ENCODE peak calls at places on chromosomes 5 and 9, in seven cellular contexts. O is GM12865, L is H7, X is PC-3, I is spleen, P is HCT116, D is A549. N is an unnamed sample.

GRCh38 chr9:6109986-6110385 is 94.6 kb upstream of the RANBP6 start:
- DNase-seq in L (no peak), D (no peak), X (no peak), P (no peak), I (no peak), O (no peak), N (no peak)

GRCh38 chr9:92607773-92608172 is 62.2 kb downstream of the IPPK start:
- DNase-seq in L (no peak), I (no peak), D (no peak), X (no peak), P (no peak), O (no peak), N (peak; percentile 92)

GRCh38 chr5:72661405-72661804 is 154.2 kb upstream of the ZNF366 start:
- DNase-seq in O (no peak), P (no peak), I (no peak), L (no peak), D (peak; percentile 19), X (peak; percentile 75), N (peak; percentile 26)

GRCh38 chr9:3682186-3682585 is 156.4 kb upstream of the RFX3 start:
- DNase-seq in X (no peak), I (no peak), P (no peak), O (no peak), D (no peak), L (no peak), N (no peak)

GRCh38 chr5:38719403-38719802 is 126.4 kb upstream of the OSMR start:
- DNase-seq in O (no peak), P (no peak), I (no peak), D (no peak), X (no peak), L (no peak), N (no peak)

GRCh38 chr9:14183001-14183400 is 130.9 kb downstream of the NFIB start:
- DNase-seq in I (no peak), D (no peak), X (peak; percentile 30), O (no peak), P (no peak), L (no peak), N (no peak)

GRCh38 chr9:35675204-35675603 is 1.5 kb downstream of the CA9 start:
- DNase-seq in P (no peak), D (no peak), X (no peak), O (no peak), I (no peak), L (no peak), N (no peak)

GRCh38 chr5:6592611-6593010 is 40.2 kb downstream of the NSUN2 start:
- DNase-seq in D (no peak), I (no peak), P (no peak), L (no peak), O (no peak), X (no peak), N (no peak)

GRCh38 chr5:1639757-1640156 is 116.0 kb upstream of the LPCAT1 start:
- DNase-seq in I (peak; percentile 44), L (peak; percentile 39), O (no peak), P (no peak), X (no peak), D (no peak), N (no peak)

GRCh38 chr5:160298189-160298588 is 14.2 kb downstream of the CCNJL start:
- DNase-seq in I (peak; percentile 82), D (no peak), L (no peak), P (no peak), O (no peak), X (no peak), N (no peak)

GRCh38 chr9:5719546-5719945 is 90.6 kb downstream of the RIC1 start:
- DNase-seq in O (no peak), P (no peak), L (no peak), D (peak; percentile 9), I (no peak), X (peak; percentile 85), N (no peak)

GRCh38 chr9:70439991-70440706 is 25.7 kb upstream of the KLF9 start:
- DNase-seq in O (no peak), L (no peak), X (no peak), D (peak; percentile 39), P (no peak), I (no peak), N (no peak)

GRCh38 chr5:4511996-4512656 is 628.0 kb upstream of the ADAMTS16 start:
- DNase-seq in D (peak; percentile 18), O (no peak), X (peak; percentile 49), I (no peak), L (peak; percentile 44), P (no peak), N (no peak)

GRCh38 chr5:180644825-180645608 is 4.4 kb downstream of the FLT4 start:
- DNase-seq in D (no peak), P (no peak), L (peak; percentile 48), I (peak; percentile 90), X (no peak), O (no peak), N (no peak)

GRCh38 chr9:130246126-130246525 is 19.4 kb upstream of the HMCN2 start:
- DNase-seq in P (no peak), X (no peak), O (no peak), L (peak; percentile 27), I (no peak), D (no peak), N (no peak)

GRCh38 chr9:129143031-129143441 is 31.8 kb downstream of the PTPA start:
- DNase-seq in D (peak; percentile 84), P (peak; percentile 59), O (peak; percentile 79), X (peak; percentile 75), L (peak; percentile 94), I (peak; percentile 92), N (peak; percentile 85)

GRCh38 chr9:129145316-129145715 is 32.7 kb downstream of the IER5L start:
- DNase-seq in P (no peak), X (no peak), I (no peak), O (no peak), D (no peak), L (no peak), N (no peak)

GRCh38 chr9:129142115-129142514 is 30.9 kb downstream of the PTPA start:
- DNase-seq in P (no peak), O (no peak), L (no peak), D (no peak), X (no peak), I (no peak), N (no peak)

GRCh38 chr9:129142536-129142935 is 31.3 kb downstream of the PTPA start:
- DNase-seq in L (no peak), O (no peak), X (no peak), I (no peak), P (no peak), D (no peak), N (no peak)

GRCh38 chr9:129143461-129143927 is 32.3 kb downstream of the PTPA start:
- DNase-seq in L (peak; percentile 83), P (no peak), X (no peak), D (no peak), I (peak; percentile 84), O (no peak), N (no peak)
- H3K4me3 ChIP-seq in L (no peak overlapping the region), P (no peak overlapping the region), X (no peak overlapping the region), D (no peak overlapping the region), I (peak overlapping the region; percentile 68), O (no peak overlapping the region), N (peak overlapping the region; percentile 62)

DNA sequence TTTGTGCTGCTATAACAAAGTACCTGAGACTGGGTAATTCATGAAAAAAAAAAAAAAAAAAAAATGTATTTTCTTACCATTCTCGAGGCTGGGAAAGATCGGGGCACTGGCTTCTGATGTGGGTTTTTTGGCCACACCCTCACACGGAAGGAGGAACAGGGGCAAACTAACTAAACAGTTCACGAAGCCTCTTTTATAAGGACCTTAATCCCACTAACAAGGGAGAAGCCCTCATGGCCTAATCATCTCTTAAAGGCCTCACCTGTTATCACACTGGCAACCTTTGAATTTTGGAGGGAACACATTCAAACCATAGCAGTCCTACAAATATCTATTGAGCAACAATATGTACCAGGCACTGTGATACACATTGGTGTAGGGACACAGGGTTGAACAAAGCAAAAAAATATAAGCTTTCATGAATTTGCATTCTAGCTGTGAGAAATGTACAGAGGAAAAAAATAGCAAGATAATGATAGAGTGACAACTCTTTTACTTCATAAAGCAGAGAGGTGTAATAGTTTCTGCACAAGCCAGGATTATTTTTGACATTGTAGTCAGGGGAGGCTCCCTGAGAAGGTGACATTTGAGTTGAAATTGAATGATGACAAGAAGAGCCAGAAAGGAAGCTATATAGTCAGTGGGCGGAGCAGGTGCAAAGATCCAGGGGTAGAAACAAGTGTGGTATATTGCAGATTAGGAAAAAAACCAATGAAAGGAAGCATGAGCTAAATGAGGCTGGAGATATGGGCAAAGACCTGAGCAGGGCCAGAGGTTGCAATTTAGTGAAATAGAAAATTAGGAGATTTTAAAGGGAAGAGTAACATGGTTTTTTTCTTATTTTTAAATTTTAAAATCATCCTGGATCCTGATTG is 68.1 kb upstream of the GRAMD2B start:
- DNase-seq in P (no peak), I (no peak), O (no peak), D (no peak), L (no peak), X (peak; percentile 44), N (no peak)
- H3K4me3 ChIP-seq in P (no peak overlapping the region), I (no peak overlapping the region), O (no peak overlapping the region), D (no peak overlapping the region), L (no peak overlapping the region), X (peak overlapping the region; percentile 61), N (no peak overlapping the region)

GRCh38 chr5:159095218-159095617 is 4.5 kb downstream of the EBF1 start:
- DNase-seq in X (no peak), D (no peak), P (no peak), L (no peak), I (no peak), O (peak; percentile 48), N (no peak)

GRCh38 chr5:159094745-159095144 is 5.0 kb downstream of the EBF1 start:
- DNase-seq in L (no peak), D (peak; percentile 93), I (peak; percentile 81), O (peak; percentile 94), X (peak; percentile 65), P (peak; percentile 26), N (no peak)

GRCh38 chr5:159096555-159097460 is 2.9 kb downstream of the EBF1 start:
- DNase-seq in L (peak; percentile 77), X (no peak), O (peak; percentile 40), I (no peak), P (no peak), D (no peak), N (no peak)

GRCh38 chr5:159097461-159098284 is 2.0 kb downstream of the EBF1 start:
- DNase-seq in X (no peak), P (no peak), O (peak; percentile 84), D (no peak), L (peak; percentile 73), I (peak; percentile 87), N (no peak)

DNA sequence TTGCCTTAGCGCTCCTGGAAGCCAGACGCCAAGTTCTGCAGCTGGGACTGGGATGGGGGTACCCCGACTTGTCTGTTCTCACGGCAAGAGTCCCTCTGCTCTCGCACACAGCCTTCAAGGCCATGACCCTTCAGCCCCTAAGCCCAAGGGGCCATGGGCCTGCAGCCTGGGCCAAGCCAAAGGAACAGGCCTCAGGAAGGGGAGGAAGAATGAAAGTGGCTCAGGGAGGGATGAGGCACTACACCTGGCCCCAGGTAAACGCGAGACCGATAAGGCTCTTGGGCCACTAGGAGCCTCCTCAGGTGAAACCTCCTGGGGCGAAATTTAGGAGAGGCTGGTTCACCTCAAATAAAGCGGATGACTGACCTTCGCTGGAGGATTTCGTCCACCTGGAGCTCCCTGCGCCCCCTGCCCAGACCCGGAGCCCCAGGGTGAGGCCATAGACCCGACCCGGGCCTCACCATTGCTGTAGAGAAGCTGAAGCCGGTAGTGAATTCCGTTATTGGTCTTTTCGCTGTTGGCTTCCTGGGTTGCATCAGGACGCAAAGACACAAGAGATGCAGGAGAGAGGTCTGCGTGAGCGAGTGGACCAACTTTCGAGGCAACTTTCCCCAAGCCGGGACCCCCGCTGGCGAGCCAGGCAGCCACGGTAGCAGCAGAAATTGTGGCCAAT is 3.7 kb downstream of the EBF1 start:
- DNase-seq in P (no peak), O (peak; percentile 55), X (no peak), I (no peak), D (no peak), L (peak; percentile 68), N (no peak)
- H3K4me3 ChIP-seq in P (no peak overlapping the region), O (peak overlapping the region; percentile 76), X (no peak overlapping the region), I (peak overlapping the region; percentile 75), D (no peak overlapping the region), L (no peak overlapping the region), N (no peak overlapping the region)

GRCh38 chr9:97711223-97711626 is 14.1 kb upstream of the XPA start:
- DNase-seq in O (no peak), P (no peak), I (no peak), D (no peak), X (no peak), L (peak; percentile 65), N (no peak)
- H3K4me3 ChIP-seq in O (no peak overlapping the region), P (no peak overlapping the region), I (no peak overlapping the region), D (no peak overlapping the region), X (no peak overlapping the region), L (no peak overlapping the region), N (no peak overlapping the region)